ENCODE peak calls at places on chromosomes 4 and X, in ten cellular contexts. One of them, this sample, is unnamed.
A peak's percentile ranks its signal among the peaks of the same experiment; 100 is the strongest.

GRCh38 chr4:73446336-73446938 is 10.4 kb downstream of the AFP start:
- DNase-seq in CD8-positive, alpha-beta T cell: no peak
- DNase-seq in mammary epithelial cell: peak; percentile 43
- DNase-seq in HTR-8/SVneo: peak; percentile 10
- DNase-seq in central memory CD8-positive, alpha-beta T cell: no peak
- DNase-seq in mesendoderm: peak; percentile 67
- DNase-seq in activated CD4-positive, alpha-beta T cell treated with anti-CD3 and anti-CD28 coated beads, Interleukin-2, amount 50 U/mL, for 24 hours: no peak
- DNase-seq in NCI-H460: peak; percentile 54
- DNase-seq in ureter: no peak
- DNase-seq in GM04503: no peak
- DNase-seq in this sample: no peak

GRCh38 chr4:3656441-3657376 is 109.5 kb upstream of the ADRA2C start:
- DNase-seq in NCI-H460: no peak
- DNase-seq in CD8-positive, alpha-beta T cell: peak; percentile 1
- DNase-seq in mesendoderm: no peak
- DNase-seq in activated CD4-positive, alpha-beta T cell treated with anti-CD3 and anti-CD28 coated beads, Interleukin-2, amount 50 U/mL, for 24 hours: no peak
- DNase-seq in central memory CD8-positive, alpha-beta T cell: no peak
- DNase-seq in ureter: no peak
- DNase-seq in mammary epithelial cell: no peak
- DNase-seq in GM04503: no peak
- DNase-seq in HTR-8/SVneo: no peak
- DNase-seq in this sample: no peak

GRCh38 chr4:125317526-125317880 is 2.7 kb downstream of the FAT4 start:
- DNase-seq in ureter: no peak
- DNase-seq in mammary epithelial cell: peak; percentile 30
- DNase-seq in HTR-8/SVneo: peak; percentile 42
- DNase-seq in activated CD4-positive, alpha-beta T cell treated with anti-CD3 and anti-CD28 coated beads, Interleukin-2, amount 50 U/mL, for 24 hours: no peak
- DNase-seq in NCI-H460: no peak
- DNase-seq in mesendoderm: peak; percentile 71
- DNase-seq in central memory CD8-positive, alpha-beta T cell: no peak
- DNase-seq in CD8-positive, alpha-beta T cell: no peak
- DNase-seq in GM04503: no peak
- DNase-seq in this sample: no peak

GRCh38 chrX:21940356-21940829 is at the start of gene SMS:
- DNase-seq in central memory CD8-positive, alpha-beta T cell: peak; percentile 9
- DNase-seq in GM04503: no peak
- DNase-seq in activated CD4-positive, alpha-beta T cell treated with anti-CD3 and anti-CD28 coated beads, Interleukin-2, amount 50 U/mL, for 24 hours: peak; percentile 15
- DNase-seq in NCI-H460: peak; percentile 71
- DNase-seq in ureter: peak; percentile 72
- DNase-seq in mesendoderm: peak; percentile 77
- DNase-seq in CD8-positive, alpha-beta T cell: peak; percentile 32
- DNase-seq in mammary epithelial cell: peak; percentile 78
- DNase-seq in HTR-8/SVneo: peak; percentile 48
- DNase-seq in this sample: peak; percentile 6

GRCh38 chr4:47567511-47567910 is 82.4 kb downstream of the ATP10D start:
- DNase-seq in GM04503: no peak
- DNase-seq in CD8-positive, alpha-beta T cell: no peak
- DNase-seq in HTR-8/SVneo: no peak
- DNase-seq in activated CD4-positive, alpha-beta T cell treated with anti-CD3 and anti-CD28 coated beads, Interleukin-2, amount 50 U/mL, for 24 hours: no peak
- DNase-seq in ureter: no peak
- DNase-seq in mesendoderm: no peak
- DNase-seq in mammary epithelial cell: no peak
- DNase-seq in NCI-H460: no peak
- DNase-seq in central memory CD8-positive, alpha-beta T cell: no peak
- DNase-seq in this sample: no peak

GRCh38 chr4:112145326-112145819 is at the start of gene FAM241A:
- DNase-seq in HTR-8/SVneo: peak; percentile 81
- DNase-seq in central memory CD8-positive, alpha-beta T cell: peak; percentile 84
- DNase-seq in mammary epithelial cell: peak; percentile 79
- DNase-seq in NCI-H460: peak; percentile 73
- DNase-seq in GM04503: peak; percentile 14
- DNase-seq in ureter: peak; percentile 86
- DNase-seq in mesendoderm: peak; percentile 90
- DNase-seq in CD8-positive, alpha-beta T cell: peak; percentile 84
- DNase-seq in activated CD4-positive, alpha-beta T cell treated with anti-CD3 and anti-CD28 coated beads, Interleukin-2, amount 50 U/mL, for 24 hours: peak; percentile 89
- DNase-seq in this sample: no peak

GRCh38 chr4:137253949-137254348 is 278.3 kb downstream of the PCDH18 start:
- DNase-seq in activated CD4-positive, alpha-beta T cell treated with anti-CD3 and anti-CD28 coated beads, Interleukin-2, amount 50 U/mL, for 24 hours: no peak
- DNase-seq in mammary epithelial cell: no peak
- DNase-seq in mesendoderm: no peak
- DNase-seq in central memory CD8-positive, alpha-beta T cell: no peak
- DNase-seq in CD8-positive, alpha-beta T cell: no peak
- DNase-seq in HTR-8/SVneo: no peak
- DNase-seq in GM04503: peak; percentile 65
- DNase-seq in NCI-H460: no peak
- DNase-seq in ureter: no peak
- DNase-seq in this sample: no peak

GRCh38 chr4:123599061-123599919 is 202.7 kb downstream of the SPRY1 start:
- DNase-seq in CD8-positive, alpha-beta T cell: no peak
- DNase-seq in mesendoderm: no peak
- DNase-seq in HTR-8/SVneo: no peak
- DNase-seq in mammary epithelial cell: peak; percentile 61
- DNase-seq in central memory CD8-positive, alpha-beta T cell: no peak
- DNase-seq in NCI-H460: no peak
- DNase-seq in activated CD4-positive, alpha-beta T cell treated with anti-CD3 and anti-CD28 coated beads, Interleukin-2, amount 50 U/mL, for 24 hours: no peak
- DNase-seq in ureter: no peak
- DNase-seq in GM04503: peak; percentile 31
- DNase-seq in this sample: no peak

GRCh38 chrX:54248309-54248708 is 65.3 kb upstream of the FAM120C start:
- DNase-seq in NCI-H460: peak; percentile 22
- DNase-seq in ureter: no peak
- DNase-seq in mesendoderm: peak; percentile 18
- DNase-seq in HTR-8/SVneo: peak; percentile 8
- DNase-seq in GM04503: no peak
- DNase-seq in CD8-positive, alpha-beta T cell: no peak
- DNase-seq in central memory CD8-positive, alpha-beta T cell: no peak
- DNase-seq in activated CD4-positive, alpha-beta T cell treated with anti-CD3 and anti-CD28 coated beads, Interleukin-2, amount 50 U/mL, for 24 hours: no peak
- DNase-seq in mammary epithelial cell: peak; percentile 28
- DNase-seq in this sample: peak; percentile 12

GRCh38 chr4:89157488-89158024 is 46.2 kb downstream of the TIGD2 start:
- DNase-seq in ureter: no peak
- DNase-seq in central memory CD8-positive, alpha-beta T cell: no peak
- DNase-seq in mammary epithelial cell: no peak
- DNase-seq in HTR-8/SVneo: no peak
- DNase-seq in GM04503: no peak
- DNase-seq in CD8-positive, alpha-beta T cell: no peak
- DNase-seq in activated CD4-positive, alpha-beta T cell treated with anti-CD3 and anti-CD28 coated beads, Interleukin-2, amount 50 U/mL, for 24 hours: no peak
- DNase-seq in mesendoderm: no peak
- DNase-seq in NCI-H460: no peak
- DNase-seq in this sample: no peak

GRCh38 chr4:154612472-154613414 is at the start of gene FGG:
- DNase-seq in NCI-H460: no peak
- DNase-seq in mesendoderm: no peak
- DNase-seq in mammary epithelial cell: no peak
- DNase-seq in HTR-8/SVneo: no peak
- DNase-seq in ureter: no peak
- DNase-seq in GM04503: no peak
- DNase-seq in CD8-positive, alpha-beta T cell: no peak
- DNase-seq in central memory CD8-positive, alpha-beta T cell: no peak
- DNase-seq in activated CD4-positive, alpha-beta T cell treated with anti-CD3 and anti-CD28 coated beads, Interleukin-2, amount 50 U/mL, for 24 hours: no peak
- DNase-seq in this sample: no peak

GRCh38 chr4:25862411-25863346 is at the start of gene SEL1L3:
- DNase-seq in HTR-8/SVneo: no peak
- DNase-seq in ureter: no peak
- DNase-seq in mammary epithelial cell: no peak
- DNase-seq in GM04503: no peak
- DNase-seq in mesendoderm: no peak
- DNase-seq in NCI-H460: no peak
- DNase-seq in central memory CD8-positive, alpha-beta T cell: no peak
- DNase-seq in CD8-positive, alpha-beta T cell: peak; percentile 49
- DNase-seq in activated CD4-positive, alpha-beta T cell treated with anti-CD3 and anti-CD28 coated beads, Interleukin-2, amount 50 U/mL, for 24 hours: peak; percentile 32
- DNase-seq in this sample: no peak

GRCh38 chrX:47562615-47563243 is 1.7 kb downstream of the ARAF start:
- DNase-seq in HTR-8/SVneo: no peak
- DNase-seq in CD8-positive, alpha-beta T cell: no peak
- DNase-seq in central memory CD8-positive, alpha-beta T cell: no peak
- DNase-seq in mesendoderm: peak; percentile 48
- DNase-seq in ureter: no peak
- DNase-seq in NCI-H460: no peak
- DNase-seq in GM04503: no peak
- DNase-seq in activated CD4-positive, alpha-beta T cell treated with anti-CD3 and anti-CD28 coated beads, Interleukin-2, amount 50 U/mL, for 24 hours: no peak
- DNase-seq in mammary epithelial cell: no peak
- DNase-seq in this sample: no peak

This sample was measured in epithelial cell of prostate.